ENCODE peak calls at places on chromosomes 4 and X, in nine cellular contexts. T is AG08395, P is head of caudate nucleus, C is IMR-90, J is NCI-H1092, K is nephron progenitor cell, F is NCI-H1694, Y is psoas muscle, B is lower lobe of right lung. X is an unnamed sample.

GRCh38 chrX:57379296-57379695 is 92.8 kb downstream of the FAAH2 start:
- DNase-seq in T (no peak), P (no peak), C (no peak), J (no peak), K (no peak), F (no peak), Y (no peak), B (no peak), X (no peak)

GRCh38 chr4:31146366-31146765 is 426.2 kb downstream of the PCDH7 start:
- DNase-seq in T (no peak), P (no peak), C (no peak), J (no peak), K (no peak), F (no peak), Y (no peak), B (no peak), X (no peak)

GRCh38 chr4:140019619-140020367 is 134.2 kb downstream of the MAML3 start:
- DNase-seq in T (no peak), P (no peak), C (no peak), J (no peak), K (no peak), F (no peak), Y (no peak), B (no peak), X (no peak)

GRCh38 chr4:123741906-123742305 is 345.3 kb downstream of the SPRY1 start:
- DNase-seq in T (no peak), P (no peak), C (peak), J (no peak), K (no peak), F (no peak), Y (no peak), B (no peak), X (no peak)

GRCh38 chr4:143700060-143700419 is 435 bp downstream of the FREM3 start:
- DNase-seq in T (no peak), P (no peak), C (no peak), J (no peak), K (peak), F (no peak), Y (peak), B (no peak), X (no peak)

GRCh38 chr4:25160714-25161598 is 707 bp upstream of the SEPSECS start:
- DNase-seq in T (peak), P (no peak), C (no peak), J (no peak), K (no peak), F (no peak), Y (no peak), B (no peak), X (no peak)

GRCh38 chr4:84263415-84263814 is 235.7 kb downstream of the NKX6-1 start:
- DNase-seq in T (no peak), P (no peak), C (no peak), J (no peak), K (no peak), F (no peak), Y (no peak), B (no peak), X (no peak)

GRCh38 chr4:174538876-174539250 is 16.6 kb upstream of the HPGD start:
- DNase-seq in T (no peak), P (no peak), C (no peak), J (no peak), K (no peak), F (no peak), Y (no peak), B (no peak), X (no peak)

GRCh38 chr4:2142630-2143427 is 83.7 kb downstream of the NAT8L start:
- DNase-seq in T (no peak), P (no peak), C (no peak), J (no peak), K (no peak), F (no peak), Y (no peak), B (no peak), X (no peak)

GRCh38 chrX:43881410-43882293 is 598 bp downstream of the MAOB start:
- DNase-seq in T (no peak), P (no peak), C (no peak), J (no peak), K (no peak), F (no peak), Y (peak), B (no peak), X (no peak)

GRCh38 chrX:106608016-106608415 is 3.8 kb upstream of the RADX start:
- DNase-seq in T (no peak), P (no peak), C (no peak), J (peak), K (no peak), F (no peak), Y (no peak), B (peak), X (no peak)

GRCh38 chrX:153857348-153857903 is 27.1 kb upstream of the PDZD4 start:
- DNase-seq in T (no peak), P (no peak), C (no peak), J (no peak), K (no peak), F (no peak), Y (no peak), B (no peak), X (no peak)

GRCh38 chrX:68659385-68659784 is 11.9 kb downstream of the STARD8 start:
- DNase-seq in T (no peak), P (no peak), C (no peak), J (no peak), K (no peak), F (no peak), Y (no peak), B (no peak), X (no peak)

GRCh38 chr4:42282081-42282901 is 115.0 kb upstream of the SHISA3 start:
- DNase-seq in T (peak), P (peak), C (peak), J (peak), K (peak), F (peak), Y (peak), B (no peak), X (peak)

GRCh38 chr4:173807347-173807746 is 277.3 kb upstream of the HAND2 start:
- DNase-seq in T (peak), P (peak), C (no peak), J (no peak), K (no peak), F (no peak), Y (peak), B (no peak), X (no peak)